ENCODE peak calls at places on chromosomes 4 and X, in five cellular contexts. P is heart left ventricle; N is CD4-positive, alpha-beta memory T cell; M is tibial artery; C is endothelial cell of umbilical vein. H is an unnamed sample.

GRCh38 chrX:132749406-132749805 is 209.0 kb downstream of the HS6ST2 start:
- DNase-seq in P (no peak), N (no peak), M (no peak), C (no peak), H (no peak)

GRCh38 chr4:121692261-121692660 is 4.5 kb downstream of the ANXA5 start:
- DNase-seq in P (no peak), N (no peak), M (no peak), C (no peak), H (no peak)

GRCh38 chrX:31500920-31501319 is 429.1 kb upstream of the FTHL17 start:
- DNase-seq in P (no peak), N (no peak), M (no peak), C (peak; percentile 9), H (no peak)

GRCh38 chrX:11756354-11757318 is 1.4 kb upstream of the MSL3 start:
- DNase-seq in P (no peak), N (no peak), M (no peak), C (no peak), H (no peak)

GRCh38 chr4:76950052-76950845 is 697 bp downstream of the SEPTIN11 start:
- DNase-seq in P (peak; percentile 54), N (peak; percentile 62), M (peak; percentile 76), C (peak; percentile 45), H (peak; percentile 87)

GRCh38 chr4:14888790-14889189 is 113.5 kb upstream of the CPEB2 start:
- DNase-seq in P (no peak), N (no peak), M (no peak), C (no peak), H (no peak)

GRCh38 chr4:102817613-102818268 is 9.6 kb downstream of the UBE2D3 start:
- DNase-seq in P (no peak), N (no peak), M (no peak), C (no peak), H (no peak)

GRCh38 chrX:24395775-24396174 is 35.3 kb downstream of the SUPT20HL1 start:
- DNase-seq in P (no peak), N (peak; percentile 57), M (no peak), C (peak; percentile 68), H (peak; percentile 69)

GRCh38 chr4:75723117-75723801 is 1.1 kb upstream of the USO1 start:
- DNase-seq in P (no peak), N (peak; percentile 44), M (no peak), C (peak; percentile 21), H (peak; percentile 19)

GRCh38 chrX:31213941-31214340 is 142.1 kb upstream of the FTHL17 start:
- DNase-seq in P (no peak), N (no peak), M (no peak), C (peak; percentile 19), H (peak; percentile 7)

GRCh38 chrX:39261446-39262147 is 460.3 kb downstream of the MID1IP1 start:
- DNase-seq in P (no peak), N (peak; percentile 47), M (no peak), C (peak; percentile 53), H (peak; percentile 38)

GRCh38 chr4:184375027-184375426 is 99.3 kb downstream of the IRF2 start:
- DNase-seq in P (no peak), N (no peak), M (no peak), C (no peak), H (no peak)

GRCh38 chrX:69214463-69214862 is 49.2 kb upstream of the PJA1 start:
- DNase-seq in P (no peak), N (no peak), M (no peak), C (no peak), H (no peak)

GRCh38 chrX:17814557-17814956 is 46.5 kb downstream of the RAI2 start:
- DNase-seq in P (no peak), N (no peak), M (no peak), C (no peak), H (no peak)

GRCh38 chr4:83889802-83890201 is 353.9 kb downstream of the GPAT3 start:
- DNase-seq in P (no peak), N (no peak), M (no peak), C (no peak), H (no peak)

GRCh38 chrX:16743604-16744325 is 24.4 kb downstream of the SYAP1 start:
- DNase-seq in P (no peak), N (no peak), M (no peak), C (no peak), H (no peak)

GRCh38 chrX:1558761-1559468 is 21.9 kb upstream of the P2RY8 start:
- DNase-seq in P (no peak), N (no peak), M (no peak), C (no peak), H (peak; percentile 16)

GRCh38 chrX:49053223-49054072 is 5.4 kb upstream of the CCDC120 start:
- DNase-seq in P (peak; percentile 66), N (peak; percentile 65), M (no peak), C (peak; percentile 67), H (peak; percentile 29)

GRCh38 chrX:97328853-97329252 is 445.1 kb downstream of the RPA4 start:
- DNase-seq in P (no peak), N (no peak), M (no peak), C (no peak), H (no peak)

GRCh38 chrX:108091878-108092291 is 307 bp downstream of the ATG4A start:
- DNase-seq in P (no peak), N (no peak), M (no peak), C (no peak), H (no peak)

GRCh38 chrX:9438950-9439494 is 25.8 kb upstream of the TBL1X start:
- DNase-seq in P (no peak), N (no peak), M (no peak), C (no peak), H (no peak)

GRCh38 chr4:76059750-76060149 is 14.8 kb upstream of the ART3 start:
- DNase-seq in P (no peak), N (no peak), M (no peak), C (no peak), H (no peak)

GRCh38 chrX:30153881-30154260 is 61.5 kb upstream of the MAGEB2 start:
- DNase-seq in P (no peak), N (no peak), M (no peak), C (no peak), H (no peak)

GRCh38 chr4:181148470-181148869 is 1094.7 kb upstream of the TENM3 start:
- DNase-seq in P (no peak), N (no peak), M (no peak), C (no peak), H (no peak)

GRCh38 chr4:31660916-31661315 is 940.7 kb downstream of the PCDH7 start:
- DNase-seq in P (no peak), N (no peak), M (no peak), C (no peak), H (no peak)

GRCh38 chr4:159055851-159056250 is 47.0 kb upstream of the RAPGEF2 start:
- DNase-seq in P (no peak), N (no peak), M (no peak), C (no peak), H (no peak)

GRCh38 chrX:150201841-150202240 is 161.3 kb upstream of the MAMLD1 start:
- DNase-seq in P (no peak), N (no peak), M (no peak), C (no peak), H (no peak)

GRCh38 chr4:115723621-115724020 is 610.2 kb upstream of the NDST4 start:
- DNase-seq in P (no peak), N (no peak), M (no peak), C (no peak), H (no peak)

GRCh38 chr4:150366487-150366999 is 215.4 kb upstream of the MAB21L2 start:
- DNase-seq in P (no peak), N (no peak), M (no peak), C (no peak), H (no peak)

GRCh38 chrX:44157858-44158257 is 184.7 kb upstream of the NDP start:
- DNase-seq in P (no peak), N (no peak), M (peak; percentile 67), C (no peak), H (no peak)

GRCh38 chrX:43735957-43736356 is 79.9 kb downstream of the MAOA start:
- DNase-seq in P (no peak), N (no peak), M (no peak), C (no peak), H (no peak)

GRCh38 chr4:21113496-21114213 is 413.4 kb downstream of the PACRGL start:
- DNase-seq in P (no peak), N (no peak), M (no peak), C (peak; percentile 84), H (no peak)

GRCh38 chrX:103669745-103670144 is 16.8 kb downstream of the MORF4L2 start:
- DNase-seq in P (no peak), N (no peak), M (no peak), C (no peak), H (no peak)

GRCh38 chr4:187504974-187505797 is 490.4 kb upstream of the ZFP42 start:
- DNase-seq in P (no peak), N (no peak), M (no peak), C (no peak), H (no peak)

GRCh38 chrX:109854096-109854495 is 121.0 kb upstream of the ACSL4 start:
- DNase-seq in P (no peak), N (no peak), M (no peak), C (no peak), H (no peak)
- H3K4me1 ChIP-seq in P (no peaks in the 10 kb centered on the region), N (no peaks in the 10 kb centered on the region), M (no peaks in the 10 kb centered on the region), C (peaks cover 17% of the 10 kb centered on the region), H (no peaks in the 10 kb centered on the region)

GRCh38 chrX:40473460-40474204 is 107.1 kb upstream of the ATP6AP2 start:
- DNase-seq in P (no peak), N (no peak), M (no peak), C (no peak), H (no peak)
- H3K27ac ChIP-seq in P (no peak overlapping the region), N (no peak overlapping the region), M (no peak overlapping the region), C (no peak overlapping the region), H (no peak overlapping the region)

DNA sequence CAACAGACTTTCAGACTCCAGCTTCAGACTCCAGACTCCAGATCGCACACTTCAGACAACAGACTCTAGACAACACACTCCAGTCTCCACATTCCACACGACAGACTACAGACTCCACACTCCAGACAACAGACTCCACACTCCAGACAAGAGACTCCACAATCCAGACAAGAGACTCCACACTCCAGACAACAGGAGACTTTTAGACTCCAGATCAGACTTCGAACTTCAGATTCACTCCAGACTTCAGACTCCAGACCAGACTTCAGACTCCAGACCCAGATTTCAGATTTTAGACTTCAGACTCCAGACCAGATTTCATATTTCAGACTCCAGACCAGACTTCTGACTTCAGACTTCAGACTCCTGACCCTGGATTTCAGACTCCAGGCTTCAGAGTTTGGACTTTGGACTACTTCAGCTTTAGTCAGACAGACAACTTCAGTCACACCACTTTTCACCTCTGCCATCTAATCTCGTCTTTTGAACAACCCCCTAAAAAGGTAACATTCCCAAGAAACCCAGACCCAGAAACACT is 29.0 kb upstream of the TLR2 start:
- DNase-seq in P (no peak), N (no peak), M (no peak), C (no peak), H (no peak)
- H3K4me3 ChIP-seq in P (peak overlapping the region; percentile 38), N (no peak overlapping the region), M (peak overlapping the region; percentile 6), C (no peak overlapping the region), H (no peak overlapping the region)

DNA sequence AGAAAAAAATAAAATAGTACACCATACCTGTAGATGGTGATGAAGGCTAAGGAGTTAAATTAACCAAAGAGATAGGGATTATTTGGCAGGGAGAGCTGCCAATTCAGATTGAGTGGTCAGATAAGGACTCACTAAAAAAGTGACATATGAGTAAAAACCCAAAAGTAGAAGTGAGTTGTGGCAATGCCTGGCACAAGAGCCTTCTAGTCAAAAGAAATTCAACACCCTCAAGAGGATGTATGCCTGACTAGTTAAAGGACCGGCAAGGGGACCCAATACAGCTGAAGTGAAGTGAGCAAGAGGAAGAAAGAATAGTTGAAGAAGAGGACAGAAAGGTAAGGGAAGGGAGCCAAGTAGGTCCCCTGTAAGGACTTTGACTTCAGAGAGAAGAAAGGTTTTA is 34.9 kb downstream of the ELF2 start:
- DNase-seq in P (no peak), N (no peak), M (no peak), C (no peak), H (no peak)
- H3K4me1 ChIP-seq in P (peaks cover 22% of the 10 kb centered on the region), N (peaks cover 22% of the 10 kb centered on the region), M (no peaks in the 10 kb centered on the region), C (no peaks in the 10 kb centered on the region), H (peaks cover 13% of the 10 kb centered on the region)

H was measured in small intestine.